ENCODE peak calls at places on chromosome 21, in six cellular contexts. R is Peyer's patch, P is AG04450, M is PC-9, W is GM23338, A is SK-N-SH. E is an unnamed sample.
A peak's percentile ranks its signal among the peaks of the same experiment; 100 is the strongest.

GRCh38 chr21:46114963-46115362 is 17.1 kb downstream of the COL6A2 start:
- DNase-seq in R (no peak), P (no peak), M (no peak), W (no peak), A (peak; percentile 28), E (peak; percentile 38)

GRCh38 chr21:46160563-46161179 is 5.3 kb upstream of the FTCD start:
- DNase-seq in R (no peak), P (no peak), M (no peak), W (no peak), A (peak; percentile 49), E (no peak)

GRCh38 chr21:26686278-26686677 is 113.2 kb upstream of the CYYR1 start:
- DNase-seq in R (peak; percentile 18), P (no peak), M (no peak), W (peak; percentile 80), A (peak; percentile 17), E (no peak)

GRCh38 chr21:15051652-15052554 is 12.9 kb downstream of the NRIP1 start:
- DNase-seq in R (no peak), P (no peak), M (no peak), W (no peak), A (no peak), E (no peak)

GRCh38 chr21:30044447-30045064 is 104.8 kb upstream of the GRIK1 start:
- DNase-seq in R (no peak), P (no peak), M (no peak), W (peak; percentile 60), A (peak; percentile 1), E (no peak)

GRCh38 chr21:46434322-46434958 is 24.3 kb upstream of the DIP2A start:
- DNase-seq in R (no peak), P (no peak), M (no peak), W (no peak), A (no peak), E (no peak)

GRCh38 chr21:25369524-25370300 is 237.6 kb downstream of the MRPL39 start:
- DNase-seq in R (no peak), P (no peak), M (no peak), W (no peak), A (no peak), E (no peak)

GRCh38 chr21:46295996-46296752 is 10.0 kb downstream of the YBEY start:
- DNase-seq in R (peak; percentile 68), P (no peak), M (no peak), W (peak; percentile 59), A (no peak), E (no peak)

GRCh38 chr21:26443867-26444266 is 129.2 kb downstream of the CYYR1 start:
- DNase-seq in R (no peak), P (no peak), M (no peak), W (no peak), A (no peak), E (no peak)

GRCh38 chr21:19034041-19034440 is 630.5 kb upstream of the TMPRSS15 start:
- DNase-seq in R (no peak), P (no peak), M (no peak), W (no peak), A (no peak), E (no peak)

GRCh38 chr21:26719750-26720149 is 125.5 kb downstream of the ADAMTS1 start:
- DNase-seq in R (no peak), P (no peak), M (no peak), W (no peak), A (no peak), E (peak; percentile 84)

GRCh38 chr21:43812139-43812821 is 22.9 kb downstream of the RRP1 start:
- DNase-seq in R (no peak), P (no peak), M (no peak), W (no peak), A (no peak), E (peak; percentile 69)

GRCh38 chr21:29018540-29018939 is 609 bp downstream of the RWDD2B start:
- DNase-seq in R (no peak), P (no peak), M (no peak), W (no peak), A (peak; percentile 35), E (no peak)

GRCh38 chr21:15282666-15283065 is 217.9 kb upstream of the NRIP1 start:
- DNase-seq in R (no peak), P (no peak), M (no peak), W (no peak), A (no peak), E (no peak)

GRCh38 chr21:46179708-46180078 is 4.6 kb downstream of the SPATC1L start:
- DNase-seq in R (peak; percentile 12), P (no peak), M (no peak), W (no peak), A (no peak), E (no peak)

GRCh38 chr21:17794631-17795030 is 24.5 kb downstream of the C21orf91 start:
- DNase-seq in R (no peak), P (no peak), M (no peak), W (no peak), A (no peak), E (no peak)

GRCh38 chr21:38948377-38948776 is 142.6 kb downstream of the ETS2 start:
- DNase-seq in R (no peak), P (no peak), M (no peak), W (no peak), A (no peak), E (no peak)

GRCh38 chr21:29601072-29601471 is 302.4 kb downstream of the BACH1 start:
- DNase-seq in R (no peak), P (no peak), M (no peak), W (peak; percentile 35), A (no peak), E (no peak)

GRCh38 chr21:29295066-29295650 is 3.6 kb upstream of the BACH1 start:
- DNase-seq in R (no peak), P (no peak), M (no peak), W (no peak), A (no peak), E (no peak)

GRCh38 chr21:26432410-26432809 is 140.7 kb downstream of the CYYR1 start:
- DNase-seq in R (no peak), P (no peak), M (no peak), W (no peak), A (no peak), E (no peak)

GRCh38 chr21:43292041-43292865 is 123.4 kb downstream of the CRYAA start:
- DNase-seq in R (no peak), P (no peak), M (no peak), W (no peak), A (no peak), E (no peak)

GRCh38 chr21:44038063-44038462 is 26.0 kb downstream of the TRAPPC10 start:
- DNase-seq in R (no peak), P (no peak), M (no peak), W (no peak), A (no peak), E (no peak)

GRCh38 chr21:18468775-18469174 is 65.2 kb upstream of the TMPRSS15 start:
- DNase-seq in R (no peak), P (no peak), M (no peak), W (no peak), A (no peak), E (no peak)

DNA sequence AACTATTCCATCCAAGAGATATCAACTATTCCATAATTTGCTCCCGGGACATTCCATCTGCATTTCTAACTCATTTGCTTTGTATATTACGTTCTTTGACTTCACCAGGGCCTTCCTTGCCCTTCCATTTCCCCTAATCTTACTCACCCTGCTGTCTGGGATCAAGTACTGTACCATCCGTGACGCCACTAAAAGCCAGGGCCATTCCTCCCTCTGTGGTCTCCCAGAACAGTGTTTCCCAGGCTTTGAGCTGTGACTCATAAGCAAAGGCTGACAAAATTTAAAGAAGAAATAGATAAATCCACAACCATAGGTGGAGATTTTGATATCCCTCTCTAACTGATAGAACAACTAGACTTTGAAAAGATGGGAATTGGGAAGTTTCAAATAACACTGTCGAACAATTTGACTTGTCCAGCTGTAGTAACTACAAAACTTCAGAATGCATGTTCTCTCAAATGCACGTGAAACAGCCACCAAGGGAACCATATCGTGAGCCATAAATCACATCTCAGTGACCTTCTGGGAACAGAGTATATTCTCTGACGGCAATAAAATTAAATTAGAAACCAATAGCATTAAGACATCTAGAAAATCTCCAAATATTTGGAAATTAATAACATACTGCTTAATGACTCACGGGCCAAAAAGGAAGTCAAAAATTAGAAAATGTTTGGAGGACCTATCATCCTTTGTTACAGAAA is 501.0 kb downstream of the SETD4 start:
- DNase-seq in R (no peak), P (peak; percentile 82), M (no peak), W (no peak), A (peak; percentile 8), E (peak; percentile 88)
- H3K27ac ChIP-seq in R (no peak overlapping the region), P (peak overlapping the region; percentile 80), M (no peak overlapping the region), W (no peak overlapping the region), A (peak overlapping the region; percentile 58), E (peak overlapping the region; percentile 95)

DNA sequence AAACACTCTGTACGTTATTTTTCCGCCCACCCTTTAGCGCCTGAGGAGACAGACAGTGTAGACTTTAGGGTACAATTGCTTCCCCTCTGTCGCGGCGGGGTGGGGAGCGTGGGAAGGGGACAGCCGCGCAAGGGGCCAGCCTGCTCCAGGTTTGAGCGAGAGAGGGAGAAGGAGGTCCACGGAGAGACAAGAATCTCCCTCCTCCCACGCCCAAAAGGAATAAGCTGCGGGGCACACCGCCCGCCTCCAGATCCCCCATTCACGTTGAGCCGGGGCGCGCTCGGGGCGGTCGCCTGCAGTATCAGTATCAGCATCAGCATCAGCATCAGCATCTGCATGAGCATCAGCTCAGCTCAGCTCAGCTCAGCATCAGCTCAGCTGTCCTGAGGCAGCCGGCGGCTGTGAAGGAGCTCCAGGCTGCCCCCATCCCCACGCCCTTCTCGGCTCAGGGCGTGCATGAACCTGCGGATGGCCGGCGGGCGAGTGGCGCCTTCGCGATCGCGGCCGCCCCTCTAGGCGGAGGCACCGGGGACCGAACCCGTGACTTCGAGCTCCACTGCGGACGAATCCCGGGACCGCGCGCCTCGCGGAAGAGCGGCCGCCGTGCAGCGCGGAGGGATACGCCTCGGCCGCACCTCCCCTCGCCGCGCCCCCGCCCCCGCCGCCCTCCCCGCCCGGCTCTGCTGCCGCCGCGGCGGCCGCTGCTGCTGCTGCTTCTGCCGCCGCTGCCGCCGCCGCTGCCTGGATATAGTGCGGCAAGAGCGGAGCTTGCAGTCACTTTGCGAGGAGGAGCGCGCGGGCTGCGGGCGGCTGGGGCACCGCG is at the start of gene NCAM2:
- DNase-seq in R (no peak), P (peak; percentile 60), M (no peak), W (peak; percentile 87), A (peak; percentile 93), E (no peak)
- H3K27ac ChIP-seq in R (no peak within 1 kb of the TSS), P (no peak within 1 kb of the TSS), M (no peak within 1 kb of the TSS), W (no peak within 1 kb of the TSS), A (peak within 1 kb of the TSS; percentile 43), E (no peak within 1 kb of the TSS)

GRCh38 chr21:32371913-32372314 is 20.9 kb downstream of the URB1 start:
- DNase-seq in R (no peak), P (peak; percentile 52), M (peak; percentile 56), W (no peak), A (no peak), E (peak; percentile 63)
- H3K27ac ChIP-seq in R (no peak overlapping the region), P (peak overlapping the region; percentile 89), M (peak overlapping the region; percentile 71), W (no peak overlapping the region), A (peak overlapping the region; percentile 7), E (peak overlapping the region; percentile 68)

DNA sequence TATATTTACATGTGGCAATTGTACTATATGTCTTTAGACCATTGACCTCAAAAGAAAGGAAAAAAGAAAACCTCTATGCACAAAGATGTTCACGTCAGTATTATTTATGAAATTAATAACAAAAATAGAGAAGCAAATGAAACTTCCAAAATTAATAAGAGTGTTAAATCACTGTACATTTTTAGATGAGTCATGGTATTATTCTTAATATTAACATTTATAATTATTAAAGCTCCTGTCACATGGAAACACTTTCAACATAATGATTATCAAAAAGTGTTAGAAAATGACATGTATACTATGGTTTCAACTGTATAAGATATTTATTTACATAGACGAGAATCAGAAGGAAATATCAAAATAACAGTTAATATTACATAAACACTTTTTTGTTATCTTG is 324.9 kb upstream of the RUNX1 start:
- DNase-seq in R (no peak), P (no peak), M (no peak), W (no peak), A (no peak), E (no peak)
- H3K27ac ChIP-seq in R (no peak overlapping the region), P (no peak overlapping the region), M (no peak overlapping the region), W (no peak overlapping the region), A (no peak overlapping the region), E (no peak overlapping the region)